ENCODE peak calls at places on chromosome 12, in four cellular contexts. M, T, A and R are unnamed samples.

GRCh38 chr12:64739778-64740177 is 19.4 kb downstream of the GNS start:
- DNase-seq in M (no peak), T (no peak), A (peak), R (no peak)

GRCh38 chr12:112937741-112938719 is at the start of gene OAS3:
- DNase-seq in M (peak), T (peak), A (peak), R (peak)

GRCh38 chr12:69274861-69275260 is 35.5 kb downstream of the CPSF6 start:
- DNase-seq in M (no peak), T (no peak), A (peak), R (peak)

GRCh38 chr12:29742646-29743045 is 41.1 kb downstream of the TMTC1 start:
- DNase-seq in M (no peak), T (no peak), A (no peak), R (no peak)

GRCh38 chr12:57089259-57090245 is 638 bp downstream of the NAB2 start:
- DNase-seq in M (peak), T (no peak), A (peak), R (peak)

GRCh38 chr12:106170285-106170684 is 31.5 kb upstream of the NUAK1 start:
- DNase-seq in M (no peak), T (no peak), A (peak), R (peak)

GRCh38 chr12:42484996-42485395 is 104.5 kb downstream of the PRICKLE1 start:
- DNase-seq in M (no peak), T (no peak), A (no peak), R (no peak)

GRCh38 chr12:67786086-67786485 is 137.5 kb downstream of the DYRK2 start:
- DNase-seq in M (no peak), T (no peak), A (no peak), R (no peak)

GRCh38 chr12:128137140-128137539 is 129.8 kb upstream of the TMEM132C start:
- DNase-seq in M (no peak), T (no peak), A (no peak), R (no peak)

GRCh38 chr12:91414147-91414546 is 231.5 kb upstream of the DCN start:
- DNase-seq in M (no peak), T (no peak), A (no peak), R (no peak)

GRCh38 chr12:93819048-93819491 is 141.9 kb downstream of the CRADD start:
- DNase-seq in M (no peak), T (no peak), A (no peak), R (peak)

GRCh38 chr12:127660961-127661360 is 606.0 kb upstream of the TMEM132C start:
- DNase-seq in M (no peak), T (no peak), A (no peak), R (no peak)

GRCh38 chr12:26028953-26029740 is 70.7 kb downstream of the RASSF8 start:
- DNase-seq in M (no peak), T (no peak), A (peak), R (peak)

GRCh38 chr12:99259040-99259934 is 388.3 kb upstream of the GARIN6 start:
- DNase-seq in M (no peak), T (no peak), A (no peak), R (peak)

GRCh38 chr12:114703060-114703493 is 19.1 kb upstream of the TBX3 start:
- DNase-seq in M (no peak), T (no peak), A (no peak), R (no peak)

GRCh38 chr12:65826513-65827171 is 2.4 kb downstream of the HMGA2 start:
- DNase-seq in M (no peak), T (no peak), A (peak), R (peak)

GRCh38 chr12:54201001-54201794 is 12.4 kb upstream of the SMUG1 start:
- DNase-seq in M (peak), T (peak), A (peak), R (peak)

GRCh38 chr12:65882504-65882903 is 58.2 kb downstream of the HMGA2 start:
- DNase-seq in M (no peak), T (no peak), A (no peak), R (no peak)

GRCh38 chr12:94329366-94329765 is 130.3 kb downstream of the CEP83 start:
- DNase-seq in M (no peak), T (no peak), A (no peak), R (peak)

GRCh38 chr12:113700943-113701342 is 229.3 kb upstream of the LHX5 start:
- DNase-seq in M (no peak), T (peak), A (peak), R (peak)

GRCh38 chr12:3119745-3120660 is 42.8 kb downstream of the TSPAN9 start:
- DNase-seq in M (no peak), T (no peak), A (peak), R (peak)

GRCh38 chr12:95574799-95575452 is 23.6 kb upstream of the USP44 start:
- DNase-seq in M (no peak), T (no peak), A (peak), R (peak)

GRCh38 chr12:51773145-51773869 is 75.2 kb downstream of the FIGNL2 start:
- DNase-seq in M (no peak), T (no peak), A (peak), R (peak)

GRCh38 chr12:112370868-112371510 is 11.2 kb downstream of the HECTD4 start:
- DNase-seq in M (no peak), T (no peak), A (no peak), R (no peak)

GRCh38 chr12:92624236-92624635 is 78.6 kb upstream of the PLEKHG7 start:
- DNase-seq in M (no peak), T (no peak), A (peak), R (peak)

GRCh38 chr12:65740873-65741600 is 83.2 kb upstream of the HMGA2 start:
- DNase-seq in M (peak), T (no peak), A (peak), R (peak)

GRCh38 chr12:68900241-68900640 is 32.7 kb downstream of the CPM start:
- DNase-seq in M (no peak), T (no peak), A (no peak), R (no peak)

GRCh38 chr12:27319394-27319793 is 13.2 kb upstream of the BMAL2 start:
- DNase-seq in M (no peak), T (no peak), A (peak), R (peak)

GRCh38 chr12:40655451-40655850 is 36.8 kb upstream of the CNTN1 start:
- DNase-seq in M (no peak), T (no peak), A (no peak), R (no peak)

GRCh38 chr12:120252071-120252906 is 13.2 kb downstream of the PXN start:
- DNase-seq in M (peak), T (no peak), A (peak), R (no peak)

GRCh38 chr12:111204684-111205305 is 164.1 kb downstream of the PHETA1 start:
- DNase-seq in M (no peak), T (no peak), A (no peak), R (no peak)

GRCh38 chr12:1821805-1822204 is 1.4 kb downstream of the LRTM2 start:
- DNase-seq in M (no peak), T (no peak), A (no peak), R (no peak)

GRCh38 chr12:52049286-52049685 is 2.0 kb upstream of the NR4A1 start:
- DNase-seq in M (no peak), T (no peak), A (no peak), R (no peak)

GRCh38 chr12:58074259-58074658 is 132.9 kb downstream of the ATP23 start:
- DNase-seq in M (no peak), T (no peak), A (no peak), R (no peak)

GRCh38 chr12:768434-768833 is 16.1 kb downstream of the WNK1 start:
- DNase-seq in M (no peak), T (no peak), A (peak), R (no peak)